ENCODE peak calls at places on chromosomes 11 and 22, in four cellular contexts. U is HepG2, G is K562, C is GM12878. Q is an unnamed sample.

GRCh38 chr22:48398181-48398905 is 1429.3 kb downstream of the BRD1 start:
- DNase-seq in U (no peak), G (no peak), C (no peak), Q (no peak)

GRCh38 chr11:118659956-118660645 is 19.3 kb downstream of the TREH start:
- DNase-seq in G (no peak), C (no peak), U (no peak), Q (peak; percentile 21)

GRCh38 chr11:67054851-67055523 is 1.7 kb upstream of the RHOD start:
- DNase-seq in U (peak; percentile 94), G (peak; percentile 80), C (no peak), Q (no peak)

GRCh38 chr11:66116576-66117361 is 46.7 kb downstream of the PACS1 start:
- DNase-seq in G (no peak), C (no peak), U (no peak), Q (no peak)

GRCh38 chr22:31575190-31575589 is 78.9 kb downstream of the SFI1 start:
- DNase-seq in U (no peak), G (no peak), C (no peak), Q (no peak)

GRCh38 chr22:45248832-45249561 is 8.3 kb upstream of the KIAA0930 start:
- DNase-seq in G (no peak), U (no peak), C (peak; percentile 78), Q (no peak)

GRCh38 chr11:96061730-96062524 is 138.0 kb upstream of the MTMR2 start:
- DNase-seq in C (no peak), G (no peak), U (peak; percentile 56), Q (no peak)

GRCh38 chr11:26930518-26931247 is 63.2 kb upstream of the FIBIN start:
- DNase-seq in C (no peak), U (no peak), G (no peak), Q (no peak)

GRCh38 chr22:45006101-45006872 is 3.5 kb downstream of the PHF21B start:
- DNase-seq in G (no peak), C (no peak), U (no peak), Q (peak; percentile 28)

GRCh38 chr22:22770280-22770871 is 117.2 kb upstream of the IGLL5 start:
- DNase-seq in U (peak; percentile 30), G (peak; percentile 97), C (no peak), Q (peak; percentile 80)

GRCh38 chr22:49185312-49185969 is 642.2 kb downstream of the BRD1 start:
- DNase-seq in C (no peak), G (no peak), U (peak; percentile 37), Q (no peak)

GRCh38 chr11:70503878-70504240 is 105.5 kb downstream of the CTTN start:
- DNase-seq in U (no peak), C (no peak), G (no peak), Q (peak; percentile 60)

GRCh38 chr11:62981743-62982142 is 3.0 kb downstream of the SLC22A6 start:
- DNase-seq in G (no peak), U (no peak), C (no peak), Q (peak; percentile 52)

GRCh38 chr22:31730344-31730711 is 19.6 kb downstream of the PRR14L start:
- DNase-seq in G (peak; percentile 19), C (no peak), U (no peak), Q (peak; percentile 52)

GRCh38 chr11:75263944-75264349 is 23.4 kb downstream of the TPBGL start:
- DNase-seq in U (no peak), C (no peak), G (no peak), Q (no peak)

GRCh38 chr22:39661501-39661841 is 90.9 kb downstream of the CACNA1I start:
- DNase-seq in C (no peak), G (no peak), U (no peak), Q (no peak)
- TF ChIP-seq EZH2 in C (no peak), G (no peak), U (no peak), Q (no peak)

GRCh38 chr11:68654978-68655377 is 29.4 kb upstream of the GAL start:
- DNase-seq in U (no peak), C (no peak), G (no peak), Q (no peak)
- H3K4me3 ChIP-seq in U (no peak overlapping the region), C (no peak overlapping the region), G (no peak overlapping the region), Q (no peak overlapping the region)

GRCh38 chr11:370087-370941 is 1.0 kb downstream of the B4GALNT4 start:
- DNase-seq in U (no peak), G (no peak), C (no peak), Q (peak; percentile 82)

GRCh38 chr11:368414-369335 is 624 bp upstream of the B4GALNT4 start:
- DNase-seq in G (no peak), C (no peak), U (peak; percentile 27), Q (no peak)

GRCh38 chr11:371051-371450 is 1.8 kb downstream of the B4GALNT4 start:
- DNase-seq in U (no peak), C (no peak), G (no peak), Q (no peak)

GRCh38 chr11:367956-368413 is 1.3 kb upstream of the B4GALNT4 start:
- DNase-seq in C (no peak), G (no peak), U (no peak), Q (peak; percentile 72)

GRCh38 chr11:369336-370018 is at the start of gene B4GALNT4:
- DNase-seq in C (no peak), G (peak; percentile 93), U (no peak), Q (peak; percentile 67)
- TF ChIP-seq JUNB in C (no peak), G (no peak), U (no peak), Q (no peak)

DNA sequence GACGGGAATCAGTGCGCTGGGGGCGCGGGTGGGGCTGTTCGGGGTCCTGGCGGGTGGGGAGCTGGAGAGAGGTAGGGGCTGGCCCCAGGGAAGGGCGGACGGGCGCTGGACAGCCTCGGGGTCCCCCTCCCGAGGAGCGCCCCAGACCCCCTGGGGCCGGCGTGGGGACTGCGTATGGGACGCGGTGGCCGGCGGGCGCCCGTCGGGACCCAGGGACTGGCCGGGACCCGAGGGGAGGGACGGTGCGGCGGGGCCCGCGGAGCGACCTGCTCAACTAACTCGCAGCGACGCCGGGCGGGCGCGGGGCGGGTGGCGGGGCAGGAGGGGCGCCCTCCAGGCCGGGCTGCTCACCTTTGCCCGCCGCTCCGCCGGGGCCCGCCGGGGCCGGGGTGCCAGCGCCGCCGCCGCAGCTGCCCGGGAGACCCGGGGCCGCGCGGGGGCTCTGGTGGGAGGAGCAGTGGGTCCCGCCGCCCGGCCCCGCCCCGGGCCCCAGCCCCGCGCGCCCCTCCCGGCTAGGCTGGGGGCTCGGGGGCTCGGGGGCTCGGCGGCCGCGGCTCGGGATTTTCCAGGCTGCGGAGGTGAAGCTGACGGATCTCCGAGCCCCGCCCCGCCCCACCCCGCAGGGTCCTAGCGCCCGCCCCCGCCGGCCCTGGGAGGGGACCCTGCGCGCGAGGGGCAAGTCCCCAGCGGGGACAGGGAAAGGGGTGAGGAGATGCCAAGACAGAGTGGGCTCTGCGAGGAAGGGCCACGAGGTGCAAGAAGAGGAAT is 12.3 kb downstream of the STARD10 start:
- DNase-seq in C (no peak), U (no peak), G (peak; percentile 82), Q (peak; percentile 66)
- TF ChIP-seq EZH2 in C (no peak), U (no peak), G (no peak), Q (no peak)

GRCh38 chr11:1486054-1486825 is at the start of gene MOB2:
- DNase-seq in C (no peak), G (no peak), U (no peak), Q (peak; percentile 48)
- H3K4me3 ChIP-seq in C (no peak within 1 kb of the TSS), G (no peak within 1 kb of the TSS), U (no peak within 1 kb of the TSS), Q (no peak within 1 kb of the TSS)

GRCh38 chr22:38569972-38570840 is at the start of gene DMC1:
- DNase-seq in C (peak; percentile 73), G (peak; percentile 98), U (peak; percentile 69), Q (peak; percentile 99)

GRCh38 chr22:38570841-38571364 is 920 bp upstream of the DMC1 start:
- DNase-seq in U (no peak), C (no peak), G (no peak), Q (peak; percentile 66)

GRCh38 chr22:38566726-38567504 is 3.1 kb downstream of the DMC1 start:
- DNase-seq in G (no peak), C (no peak), U (no peak), Q (no peak)

GRCh38 chr22:38567531-38568245 is 2.3 kb downstream of the DMC1 start:
- DNase-seq in C (no peak), G (no peak), U (no peak), Q (peak; percentile 8)

DNA sequence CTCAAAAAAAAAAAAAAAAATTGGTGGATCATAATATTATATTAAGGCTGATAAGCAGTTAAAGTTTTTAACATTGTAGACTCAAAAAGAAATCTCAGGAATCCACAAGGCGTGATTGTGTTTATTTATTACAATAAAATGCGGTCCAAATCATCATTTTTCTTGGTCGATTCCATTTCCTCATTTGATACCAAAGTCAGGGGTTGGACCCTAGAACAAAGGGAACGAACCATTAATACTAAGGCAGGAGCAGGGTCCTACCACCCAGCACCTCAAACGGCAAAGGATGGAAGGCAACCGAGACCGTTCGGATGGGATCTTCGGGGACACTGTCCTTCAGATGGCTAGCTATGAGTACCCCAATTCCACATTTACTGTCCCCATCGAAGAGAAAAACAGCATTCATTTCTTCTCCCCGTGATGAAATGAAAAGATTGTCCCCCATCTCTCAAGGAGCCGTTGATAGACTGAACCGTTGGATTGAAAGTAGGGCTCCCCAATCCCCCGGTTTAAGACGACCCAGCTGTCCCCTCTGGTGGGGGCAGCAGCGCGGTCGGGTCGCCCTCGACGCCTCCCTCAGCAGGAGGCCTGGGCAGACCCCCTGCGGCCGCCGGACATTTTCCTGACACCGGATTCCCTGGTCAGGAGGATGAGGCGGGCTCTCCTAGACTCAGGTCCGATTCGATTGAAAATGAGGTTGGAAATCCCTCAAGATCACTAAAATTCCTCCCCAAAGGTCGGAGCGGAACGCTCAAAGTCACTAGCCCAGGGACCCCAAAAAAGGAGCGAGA is 607 bp downstream of the DMC1 start:
- DNase-seq in G (peak; percentile 16), U (no peak), C (no peak), Q (peak; percentile 35)
- TF ChIP-seq JUNB in G (no peak), U (no peak), C (no peak), Q (no peak)

DNA sequence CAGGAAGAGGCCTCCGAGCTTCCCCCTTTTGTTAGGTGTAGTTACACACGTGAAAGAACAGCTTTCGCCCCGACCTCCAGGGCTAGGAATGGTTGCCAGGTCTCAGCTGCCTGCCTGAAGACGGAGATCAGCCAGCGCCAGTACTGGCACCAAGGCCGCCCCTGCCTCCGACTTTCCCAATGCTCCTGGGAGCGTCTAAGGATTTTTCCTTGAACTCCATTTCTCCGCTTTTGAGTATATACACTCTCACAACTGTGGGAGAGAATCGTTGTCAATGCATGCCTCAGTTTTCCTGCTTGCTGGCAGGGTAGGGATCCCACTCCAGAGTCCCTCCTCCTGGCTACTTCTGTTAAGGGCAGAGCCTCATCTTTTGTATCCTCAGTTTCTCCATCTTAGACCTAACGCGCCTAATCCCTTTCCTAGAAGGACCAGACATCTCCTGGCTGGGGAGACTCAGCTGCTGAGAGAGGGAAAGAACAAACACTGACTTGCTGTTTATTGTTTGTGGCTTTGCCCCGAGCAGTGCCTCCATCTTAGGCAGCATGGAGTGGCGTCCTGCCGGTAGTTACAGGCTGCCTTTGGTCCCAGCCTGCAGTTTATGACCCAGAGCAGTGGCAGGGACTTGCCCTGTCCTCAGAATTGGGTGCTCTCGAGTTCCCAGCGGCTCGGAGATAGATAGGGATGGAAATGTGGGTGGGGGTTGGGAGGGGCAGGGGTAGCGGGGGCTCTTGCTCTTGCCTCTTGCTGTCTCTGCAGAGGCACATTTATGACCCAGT is 3.3 kb downstream of the ALX4 start:
- DNase-seq in U (no peak), G (no peak), C (no peak), Q (no peak)
- TF ChIP-seq EZH2 in U (no peak), G (no peak), C (peak; percentile 60), Q (peak; percentile 94)